ENCODE peak calls at places on chromosomes 5 and 9, in five cellular contexts. G, D, O, T and E are unnamed samples.

GRCh38 chr5:56769875-56770604 is 45.3 kb upstream of the MAP3K1 start:
- DNase-seq in G (no peak), D (no peak), O (no peak), T (no peak), E (no peak)

GRCh38 chr9:110908894-110909293 is 129.4 kb downstream of the LPAR1 start:
- DNase-seq in G (no peak), D (no peak), O (no peak), T (no peak), E (no peak)

GRCh38 chr9:127963359-127964064 is 17.3 kb downstream of the EEIG1 start:
- DNase-seq in G (no peak), D (no peak), O (no peak), T (no peak), E (no peak)

GRCh38 chr5:35876454-35876853 is 19.8 kb downstream of the IL7R start:
- DNase-seq in G (no peak), D (no peak), O (no peak), T (no peak), E (no peak)

GRCh38 chr5:125049721-125050357 is 303.4 kb upstream of the ZNF608 start:
- DNase-seq in G (no peak), D (no peak), O (no peak), T (no peak), E (no peak)

GRCh38 chr9:96565684-96566360 is 53.8 kb downstream of the CDC14B start:
- DNase-seq in G (no peak), D (no peak), O (no peak), T (peak), E (no peak)

GRCh38 chr5:172687983-172688734 is 47.1 kb downstream of the NEURL1B start:
- DNase-seq in G (no peak), D (no peak), O (no peak), T (no peak), E (no peak)

GRCh38 chr9:135976944-135977343 is 15.8 kb upstream of the UBAC1 start:
- DNase-seq in G (no peak), D (no peak), O (no peak), T (no peak), E (peak)

GRCh38 chr5:151469992-151470391 is 22.6 kb downstream of the SLC36A1 start:
- DNase-seq in G (no peak), D (no peak), O (no peak), T (no peak), E (no peak)

GRCh38 chr5:76403963-76404693 is 1.0 kb downstream of the IQGAP2 start:
- DNase-seq in G (peak), D (peak), O (peak), T (no peak), E (no peak)

GRCh38 chr9:116501871-116502270 is 185.2 kb upstream of the TRIM32 start:
- DNase-seq in G (no peak), D (no peak), O (no peak), T (no peak), E (peak)

GRCh38 chr5:32388429-32389111 is 56.0 kb downstream of the ZFR start:
- DNase-seq in G (no peak), D (no peak), O (no peak), T (peak), E (peak)

GRCh38 chr5:156188026-156188425 is 138.9 kb upstream of the SGCD start:
- DNase-seq in G (no peak), D (no peak), O (no peak), T (no peak), E (no peak)

GRCh38 chr5:121668635-121669034 is 183.0 kb upstream of the FTMT start:
- DNase-seq in G (no peak), D (no peak), O (no peak), T (no peak), E (peak)

GRCh38 chr5:179404321-179405053 is 59.2 kb upstream of the ADAMTS2 start:
- DNase-seq in G (peak), D (no peak), O (no peak), T (peak), E (peak)

GRCh38 chr5:55934720-55935119 is 60.0 kb downstream of the IL6ST start:
- DNase-seq in G (no peak), D (no peak), O (no peak), T (peak), E (no peak)

GRCh38 chr5:76527685-76528161 is 95.5 kb downstream of the F2RL2 start:
- DNase-seq in G (no peak), D (no peak), O (no peak), T (peak), E (no peak)

GRCh38 chr5:112921031-112921832 is 795 bp downstream of the REEP5 start:
- DNase-seq in G (peak), D (no peak), O (peak), T (peak), E (peak)

GRCh38 chr5:164532226-164532937 is 1027.0 kb downstream of the MAT2B start:
- DNase-seq in G (no peak), D (no peak), O (no peak), T (no peak), E (peak)

GRCh38 chr5:128224336-128224735 is 140.8 kb downstream of the SLC12A2 start:
- DNase-seq in G (no peak), D (no peak), O (no peak), T (no peak), E (no peak)

GRCh38 chr9:137516144-137516917 is 33.9 kb downstream of the PNPLA7 start:
- DNase-seq in G (peak), D (no peak), O (no peak), T (no peak), E (no peak)

GRCh38 chr5:37776826-37777225 is 63.0 kb downstream of the GDNF start:
- DNase-seq in G (no peak), D (no peak), O (no peak), T (peak), E (peak)

GRCh38 chr5:124883686-124884085 is 137.2 kb upstream of the ZNF608 start:
- DNase-seq in G (no peak), D (no peak), O (no peak), T (peak), E (no peak)

GRCh38 chr5:139745800-139746690 is 49.6 kb upstream of the PSD2 start:
- DNase-seq in G (peak), D (peak), O (peak), T (peak), E (peak)

GRCh38 chr5:180111273-180111695 is 39.7 kb upstream of the RNF130 start:
- DNase-seq in G (peak), D (no peak), O (no peak), T (no peak), E (no peak)

GRCh38 chr5:51433052-51433710 is 49.9 kb downstream of the ISL1 start:
- DNase-seq in G (no peak), D (no peak), O (no peak), T (no peak), E (no peak)

GRCh38 chr9:110606179-110606578 is 26.6 kb upstream of the SVEP1 start:
- DNase-seq in G (no peak), D (no peak), O (no peak), T (peak), E (no peak)

GRCh38 chr5:108046955-108047670 is 334.8 kb downstream of the FBXL17 start:
- DNase-seq in G (peak), D (no peak), O (no peak), T (no peak), E (no peak)

GRCh38 chr9:14315754-14316573 is 2.0 kb upstream of the NFIB start:
- DNase-seq in G (peak), D (no peak), O (peak), T (peak), E (peak)

GRCh38 chr9:92061184-92061583 is 54.0 kb downstream of the SPTLC1 start:
- DNase-seq in G (no peak), D (no peak), O (no peak), T (no peak), E (no peak)

GRCh38 chr9:93119953-93120845 is 13.9 kb downstream of the NINJ1 start:
- DNase-seq in G (peak), D (no peak), O (no peak), T (peak), E (peak)

GRCh38 chr9:110293246-110293645 is 36.9 kb upstream of the TXN start:
- DNase-seq in G (no peak), D (no peak), O (no peak), T (no peak), E (no peak)

GRCh38 chr5:86917117-86917579 is 299.4 kb downstream of the COX7C start:
- DNase-seq in G (no peak), D (no peak), O (peak), T (peak), E (peak)

GRCh38 chr9:95103385-95104087 is 214.0 kb downstream of the FANCC start:
- DNase-seq in G (peak), D (no peak), O (no peak), T (no peak), E (no peak)

GRCh38 chr5:24491482-24491881 is 153.3 kb downstream of the CDH10 start:
- DNase-seq in G (peak), D (no peak), O (no peak), T (no peak), E (no peak)

GRCh38 chr5:68544091-68544655 is 328.6 kb downstream of the PIK3R1 start:
- DNase-seq in G (no peak), D (no peak), O (no peak), T (no peak), E (no peak)
- H2BK12ac ChIP-seq in G (no peak), D (no peak), O (no peak), T (no peak), E (peak)

GRCh38 chr5:54649041-54649504 is 131.5 kb downstream of the SNX18 start:
- DNase-seq in G (no peak), D (no peak), O (no peak), T (no peak), E (no peak)

GRCh38 chr5:54644226-54644625 is 126.7 kb downstream of the SNX18 start:
- DNase-seq in G (no peak), D (no peak), O (no peak), T (no peak), E (peak)

GRCh38 chr5:54643679-54644078 is 126.1 kb downstream of the SNX18 start:
- DNase-seq in G (no peak), D (no peak), O (no peak), T (no peak), E (peak)

GRCh38 chr5:54645888-54646284 is 128.3 kb downstream of the SNX18 start:
- DNase-seq in G (no peak), D (no peak), O (no peak), T (no peak), E (no peak)

DNA sequence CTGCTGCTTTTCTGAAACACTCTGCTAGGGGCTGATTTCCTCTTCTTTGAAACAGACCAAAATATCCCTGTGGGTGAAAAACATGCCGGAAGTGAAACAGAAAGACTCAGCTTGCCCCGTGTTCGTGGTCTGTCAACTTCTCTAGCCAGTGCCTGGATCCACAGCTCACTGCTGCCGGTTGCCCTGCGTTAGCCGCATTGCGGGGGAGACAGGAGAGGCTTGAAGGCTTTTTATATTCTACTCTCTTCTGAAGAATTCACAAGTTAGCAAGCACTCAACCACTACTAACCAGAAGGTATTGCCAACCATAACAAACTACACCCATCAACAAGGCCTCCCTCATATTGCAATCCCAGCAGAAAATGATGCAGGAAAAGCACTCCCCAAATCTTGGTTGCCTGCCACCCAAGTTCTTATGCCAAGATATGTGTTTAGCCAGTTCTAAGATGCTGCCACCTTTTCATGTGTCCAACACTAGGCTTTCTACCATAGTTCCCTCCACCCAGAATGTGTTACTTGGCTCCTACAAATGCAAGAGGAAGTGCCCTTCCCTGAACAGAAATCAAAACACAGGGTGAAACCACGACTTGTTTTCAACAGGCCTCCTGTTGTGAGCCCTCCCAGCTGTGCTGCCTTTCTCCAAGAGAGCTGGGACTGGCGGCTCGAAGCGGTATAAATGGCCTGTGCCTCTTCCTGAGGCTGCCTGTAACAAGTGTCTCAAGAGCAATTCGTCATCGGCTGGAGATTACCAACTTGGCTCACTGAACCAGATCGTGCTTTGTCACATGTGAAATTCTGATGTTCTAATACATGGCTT is 128.9 kb downstream of the SNX18 start:
- DNase-seq in G (peak), D (peak), O (peak), T (peak), E (peak)
- H4K91ac ChIP-seq in G (no peak), D (no peak), O (no peak), T (no peak), E (peak)

DNA sequence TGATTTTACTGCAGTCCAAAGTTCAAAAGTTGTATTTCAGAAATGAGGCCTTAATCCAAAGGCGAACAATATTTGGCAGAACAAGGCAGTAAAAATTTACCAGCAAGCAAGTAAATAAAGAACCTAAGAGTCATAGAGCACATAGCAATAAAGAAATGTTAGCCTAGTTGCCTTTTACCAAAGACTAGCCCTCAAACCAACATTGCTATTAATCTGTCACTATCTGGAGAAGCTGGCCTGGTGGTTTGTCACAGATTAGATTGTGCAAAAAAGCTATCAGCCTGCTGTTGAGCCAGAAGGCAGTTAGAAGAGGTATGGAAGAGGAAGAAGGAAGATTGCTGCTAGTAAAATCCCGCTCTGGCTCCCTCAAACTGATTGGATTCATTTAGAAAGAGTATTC is 304.7 kb upstream of the KLF4 start:
- DNase-seq in G (no peak), D (no peak), O (no peak), T (no peak), E (no peak)
- H2BK12ac ChIP-seq in G (no peak), D (no peak), O (no peak), T (no peak), E (no peak)

GRCh38 chr5:132420706-132421272 is 51.3 kb downstream of the SLC22A5 start:
- DNase-seq in G (no peak), D (no peak), O (no peak), T (no peak), E (no peak)
- H4K91ac ChIP-seq in G (no peak), D (no peak), O (no peak), T (no peak), E (peak)

GRCh38 chr9:133931059-133931458 is 61.1 kb downstream of the VAV2 start:
- DNase-seq in G (no peak), D (no peak), O (no peak), T (no peak), E (no peak)
- H2BK12ac ChIP-seq in G (no peak), D (no peak), O (no peak), T (no peak), E (no peak)

GRCh38 chr9:71678999-71679398 is 89.3 kb downstream of the CEMIP2 start:
- DNase-seq in G (no peak), D (no peak), O (no peak), T (peak), E (peak)
- H4K91ac ChIP-seq in G (no peak), D (no peak), O (no peak), T (peak), E (no peak)